ENCODE peak calls at places on chromosomes 3 and 15, in nine cellular contexts. V is MM.1S; P is astrocyte of the cerebellum; D is WERI-Rb-1; B is heart left ventricle; F is activated CD8-positive, alpha-beta memory T cell treated with anti-CD3 and anti-CD28 coated beads for 1 hour; C is H9; L is cardiac fibroblast; H is OCI-LY7. Z is an unnamed sample.

GRCh38 chr15:66919421-66919820 is 146.0 kb upstream of the SMAD3 start:
- DNase-seq in V (no peak), P (no peak), D (no peak), B (no peak), F (no peak), C (no peak), L (no peak), H (no peak), Z (peak; percentile 46)

GRCh38 chr15:38860253-38860652 is 295.6 kb upstream of the RASGRP1 start:
- DNase-seq in V (no peak), P (no peak), D (no peak), B (no peak), F (no peak), C (no peak), L (peak; percentile 73), H (no peak), Z (no peak)

GRCh38 chr15:63156708-63157065 is 590 bp downstream of the RPS27L start:
- DNase-seq in V (peak; percentile 53), P (no peak), D (peak; percentile 19), B (peak; percentile 38), F (no peak), C (no peak), L (peak; percentile 44), H (peak; percentile 35), Z (peak; percentile 51)

GRCh38 chr15:78110096-78110495 is 17.7 kb downstream of the SH2D7 start:
- DNase-seq in V (no peak), P (no peak), D (no peak), B (no peak), F (no peak), C (no peak), L (no peak), H (no peak), Z (no peak)

GRCh38 chr3:69273895-69274294 is 112.0 kb downstream of the FRMD4B start:
- DNase-seq in V (no peak), P (no peak), D (no peak), B (no peak), F (no peak), C (no peak), L (peak; percentile 19), H (no peak), Z (peak; percentile 10)

GRCh38 chr3:123489400-123490004 is 40.6 kb upstream of the ADCY5 start:
- DNase-seq in V (peak; percentile 46), P (peak; percentile 33), D (peak; percentile 60), B (peak; percentile 73), F (no peak), C (peak; percentile 77), L (peak; percentile 77), H (peak; percentile 47), Z (peak; percentile 38)

GRCh38 chr3:132615911-132616310 is 18.8 kb downstream of the ACKR4 start:
- DNase-seq in V (no peak), P (no peak), D (no peak), B (no peak), F (no peak), C (no peak), L (no peak), H (no peak), Z (no peak)

GRCh38 chr15:44736261-44736765 is at the start of gene TRIM69:
- DNase-seq in V (peak; percentile 21), P (no peak), D (no peak), B (no peak), F (no peak), C (no peak), L (no peak), H (peak; percentile 39), Z (no peak)

GRCh38 chr3:12993623-12994356 is 79.4 kb downstream of the IQSEC1 start:
- DNase-seq in V (no peak), P (no peak), D (no peak), B (no peak), F (no peak), C (peak; percentile 55), L (no peak), H (no peak), Z (no peak)

GRCh38 chr3:45118615-45119062 is 27.5 kb downstream of the CDCP1 start:
- DNase-seq in V (no peak), P (no peak), D (no peak), B (no peak), F (no peak), C (no peak), L (no peak), H (no peak), Z (no peak)

GRCh38 chr3:174191380-174191779 is 667.8 kb upstream of the NAALADL2 start:
- DNase-seq in V (peak; percentile 87), P (no peak), D (no peak), B (no peak), F (no peak), C (no peak), L (no peak), H (no peak), Z (no peak)

GRCh38 chr15:65970937-65971740 is 101.8 kb downstream of the RAB11A start:
- DNase-seq in V (no peak), P (no peak), D (peak; percentile 64), B (no peak), F (no peak), C (no peak), L (no peak), H (no peak), Z (peak; percentile 19)

GRCh38 chr3:144636833-144637232 is 665.2 kb downstream of the DIPK2A start:
- DNase-seq in V (no peak), P (no peak), D (no peak), B (no peak), F (no peak), C (peak; percentile 68), L (no peak), H (no peak), Z (no peak)

GRCh38 chr3:48999085-48999858 is 7.9 kb upstream of the WDR6 start:
- DNase-seq in V (no peak), P (no peak), D (no peak), B (no peak), F (no peak), C (no peak), L (no peak), H (no peak), Z (no peak)

GRCh38 chr3:65479967-65480366 is 558.8 kb downstream of the MAGI1 start:
- DNase-seq in V (no peak), P (no peak), D (no peak), B (no peak), F (no peak), C (no peak), L (peak; percentile 33), H (no peak), Z (peak; percentile 5)

GRCh38 chr3:142844339-142844977 is 44.4 kb downstream of the PCOLCE2 start:
- DNase-seq in V (peak; percentile 48), P (no peak), D (no peak), B (no peak), F (no peak), C (no peak), L (peak; percentile 52), H (peak; percentile 36), Z (peak; percentile 51)

GRCh38 chr3:95775486-95776094 is 1038.8 kb upstream of the EPHA6 start:
- DNase-seq in V (no peak), P (no peak), D (no peak), B (no peak), F (no peak), C (no peak), L (no peak), H (peak; percentile 0), Z (no peak)